ENCODE peak calls at places on chromosomes 1 and 21, in six cellular contexts. H, J, R, O, A and Z are unnamed samples.

GRCh38 chr1:200299571-200299970 is 110.3 kb downstream of the ZNF281 start:
- DNase-seq in J (no peak), R (no peak), A (no peak), H (no peak), O (no peak), Z (no peak)

GRCh38 chr1:4225091-4225490 is 325.0 kb upstream of the C1orf174 start:
- DNase-seq in A (no peak), O (no peak), R (no peak), H (no peak), J (no peak), Z (no peak)

GRCh38 chr1:185720633-185721272 is 13.4 kb upstream of the HMCN1 start:
- DNase-seq in R (peak; percentile 22), H (no peak), A (peak; percentile 79), J (no peak), O (no peak), Z (peak; percentile 65)

GRCh38 chr1:37752583-37753471 is 12.1 kb downstream of the EPHA10 start:
- DNase-seq in A (peak; percentile 9), R (peak; percentile 80), O (no peak), J (no peak), H (peak; percentile 49), Z (no peak)

GRCh38 chr1:207302618-207303408 is 18.7 kb upstream of the CD55 start:
- DNase-seq in J (no peak), H (no peak), R (no peak), O (no peak), A (peak; percentile 45), Z (no peak)

GRCh38 chr1:223248787-223249175 is 105.7 kb upstream of the TLR5 start:
- DNase-seq in H (no peak), O (no peak), J (no peak), R (no peak), A (no peak), Z (no peak)

GRCh38 chr21:15240846-15241245 is 176.0 kb upstream of the NRIP1 start:
- DNase-seq in H (no peak), O (no peak), A (peak; percentile 54), J (no peak), R (no peak), Z (no peak)

GRCh38 chr1:212968385-212968863 is 18.1 kb downstream of the VASH2 start:
- DNase-seq in H (no peak), R (no peak), J (no peak), A (no peak), O (no peak), Z (no peak)

GRCh38 chr1:182589520-182589919 is 464 bp upstream of the RNASEL start:
- DNase-seq in H (no peak), O (no peak), R (no peak), J (no peak), A (no peak), Z (no peak)

GRCh38 chr1:20399606-20400180 is 86.3 kb downstream of the CAMK2N1 start:
- DNase-seq in A (no peak), H (no peak), J (no peak), R (no peak), O (no peak), Z (peak; percentile 42)

GRCh38 chr1:176826265-176826664 is 338.2 kb downstream of the ASTN1 start:
- DNase-seq in J (no peak), A (no peak), O (no peak), H (no peak), R (no peak), Z (no peak)

GRCh38 chr1:111570781-111571181 is 48.8 kb upstream of the RAP1A start:
- DNase-seq in O (no peak), A (no peak), H (peak; percentile 31), R (no peak), J (peak; percentile 70), Z (peak; percentile 36)

GRCh38 chr1:40252601-40253000 is 4.9 kb downstream of the TMCO2 start:
- DNase-seq in H (no peak), J (no peak), A (peak; percentile 15), O (no peak), R (no peak), Z (no peak)

GRCh38 chr1:159653201-159653600 is 61.2 kb downstream of the CRP start:
- DNase-seq in R (no peak), A (no peak), O (no peak), J (no peak), H (no peak), Z (no peak)

GRCh38 chr21:22885614-22886013 is 1887.4 kb downstream of the NCAM2 start:
- DNase-seq in A (peak; percentile 5), H (no peak), R (no peak), J (no peak), O (no peak), Z (no peak)

GRCh38 chr1:230359992-230360391 is 66.1 kb downstream of the PGBD5 start:
- DNase-seq in O (no peak), J (no peak), A (peak; percentile 70), R (no peak), H (no peak), Z (peak; percentile 100)

GRCh38 chr1:5991784-5992033 is 516 bp downstream of the NPHP4 start:
- DNase-seq in O (no peak), A (no peak), J (no peak), H (no peak), R (no peak), Z (no peak)

GRCh38 chr1:7891804-7892203 is 38.9 kb upstream of the UTS2 start:
- DNase-seq in A (no peak), O (no peak), H (no peak), J (no peak), R (no peak), Z (no peak)

GRCh38 chr21:30206551-30207251 is 9.2 kb downstream of the CLDN8 start:
- DNase-seq in H (no peak), J (no peak), R (no peak), A (peak; percentile 63), O (no peak), Z (peak; percentile 14)

GRCh38 chr1:218439541-218440295 is 94.6 kb downstream of the TGFB2 start:
- DNase-seq in R (peak; percentile 21), H (no peak), J (no peak), A (peak; percentile 39), O (no peak), Z (no peak)
- TF ChIP-seq CTCF in R (no peak), H (no peak), J (no peak), A (no peak), O (no peak), Z (no peak)

DNA sequence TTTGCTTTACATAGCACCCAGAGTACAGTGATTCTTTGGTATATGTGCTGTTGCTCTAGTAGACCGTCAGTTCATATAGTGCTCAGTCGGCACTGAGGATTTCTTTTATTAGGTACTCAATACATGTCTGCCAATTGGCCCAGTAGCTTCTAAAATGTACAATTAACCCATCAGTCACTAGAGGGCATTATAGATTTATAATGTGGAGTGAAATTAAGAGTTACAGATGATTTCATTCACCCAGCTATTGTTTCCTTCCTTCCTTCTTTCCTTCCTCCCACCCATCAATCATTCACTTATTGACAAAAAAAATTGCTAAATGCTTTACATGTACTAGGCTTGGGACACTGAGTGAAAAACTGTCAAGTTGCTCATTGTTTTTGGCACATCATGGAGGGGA is 263.6 kb upstream of the USP24 start:
- DNase-seq in A (peak; percentile 64), J (no peak), H (no peak), O (no peak), R (peak; percentile 32), Z (peak; percentile 40)
- TF ChIP-seq CTCF in A (peak; percentile 44), J (no peak), H (no peak), O (peak; percentile 44), R (peak; percentile 59), Z (peak; percentile 34)

GRCh38 chr1:226891346-226891745 is 20.9 kb downstream of the PSEN2 start:
- DNase-seq in A (no peak), R (no peak), J (no peak), H (no peak), O (no peak), Z (no peak)

GRCh38 chr1:226890331-226891108 is 20.1 kb downstream of the PSEN2 start:
- DNase-seq in O (no peak), A (no peak), R (no peak), J (no peak), H (no peak), Z (no peak)

GRCh38 chr1:226891846-226892533 is 21.6 kb downstream of the PSEN2 start:
- DNase-seq in O (no peak), A (peak; percentile 53), J (no peak), R (no peak), H (no peak), Z (no peak)

GRCh38 chr1:226893936-226894335 is 23.5 kb downstream of the PSEN2 start:
- DNase-seq in J (no peak), O (no peak), A (no peak), R (no peak), H (no peak), Z (no peak)

GRCh38 chr1:226892534-226892895 is 22.1 kb downstream of the PSEN2 start:
- DNase-seq in J (no peak), H (no peak), R (no peak), O (no peak), A (no peak), Z (no peak)
- TF ChIP-seq CTCF in J (no peak), H (no peak), R (no peak), O (no peak), A (no peak), Z (no peak)

GRCh38 chr21:46391773-46392172 is 66.9 kb upstream of the DIP2A start:
- DNase-seq in J (no peak), A (no peak), H (no peak), R (no peak), O (no peak), Z (no peak)

GRCh38 chr21:46393941-46394818 is 64.5 kb upstream of the DIP2A start:
- DNase-seq in J (no peak), R (no peak), H (no peak), A (peak; percentile 6), O (no peak), Z (no peak)

GRCh38 chr21:46394819-46395152 is 63.9 kb upstream of the DIP2A start:
- DNase-seq in A (no peak), O (no peak), H (no peak), J (no peak), R (no peak), Z (no peak)

GRCh38 chr21:46393451-46393940 is 65.2 kb upstream of the DIP2A start:
- DNase-seq in A (no peak), O (no peak), J (no peak), H (no peak), R (no peak), Z (no peak)

GRCh38 chr21:46392921-46393320 is 65.8 kb upstream of the DIP2A start:
- DNase-seq in R (no peak), O (no peak), H (no peak), A (peak; percentile 55), J (no peak), Z (no peak)
- TF ChIP-seq CTCF in R (no peak), O (no peak), H (no peak), A (peak; percentile 11), J (no peak), Z (no peak)

GRCh38 chr1:39229504-39229903 is 25.0 kb downstream of the MACF1 start:
- DNase-seq in O (no peak), R (no peak), A (no peak), J (no peak), H (no peak), Z (no peak)
- TF ChIP-seq CTCF in O (no peak), R (no peak), A (no peak), J (no peak), H (no peak), Z (no peak)

GRCh38 chr1:153967109-153967999 is at the start of gene CREB3L4:
- DNase-seq in A (peak; percentile 99), R (peak; percentile 97), J (peak; percentile 98), H (peak; percentile 85), O (peak; percentile 83), Z (peak; percentile 100)
- TF ChIP-seq CTCF in A (peak; percentile 55), R (peak; percentile 55), J (peak; percentile 49), H (no peak), O (no peak), Z (peak; percentile 32)